ENCODE peak calls at places on chromosome 4, in four cellular contexts. R, O, Y and F are unnamed samples.

GRCh38 chr4:158193171-158193749 is 17.0 kb upstream of the TMEM144 start:
- DNase-seq in O (peak), R (peak), Y (peak), F (no peak)

GRCh38 chr4:26126135-26126718 is 194.6 kb upstream of the RBPJ start:
- DNase-seq in O (no peak), Y (no peak), R (no peak), F (no peak)

GRCh38 chr4:147582386-147583077 is 34.7 kb upstream of the TMEM184C start:
- DNase-seq in Y (peak), O (no peak), R (no peak), F (no peak)

GRCh38 chr4:55069248-55069647 is 56.1 kb downstream of the KDR start:
- DNase-seq in Y (no peak), R (no peak), O (no peak), F (no peak)

GRCh38 chr4:103948244-103949018 is 228.6 kb upstream of the TACR3 start:
- DNase-seq in Y (no peak), O (no peak), R (no peak), F (no peak)

GRCh38 chr4:61201562-61202099 is 1.5 kb downstream of the ADGRL3 start:
- DNase-seq in Y (no peak), R (no peak), O (no peak), F (no peak)

GRCh38 chr4:38759077-38759789 is 23.6 kb downstream of the TLR10 start:
- DNase-seq in Y (peak), R (peak), O (peak), F (no peak)

GRCh38 chr4:158146736-158147135 is 26.1 kb downstream of the GASK1B start:
- DNase-seq in R (no peak), O (no peak), Y (no peak), F (no peak)

GRCh38 chr4:6901669-6902317 is 7.8 kb upstream of the TBC1D14 start:
- DNase-seq in O (no peak), R (no peak), Y (no peak), F (no peak)

GRCh38 chr4:71130827-71131603 is 137.6 kb downstream of the DCK start:
- DNase-seq in O (no peak), R (no peak), Y (peak), F (no peak)

GRCh38 chr4:109434007-109434792 is 585 bp downstream of the SEC24B start:
- DNase-seq in Y (peak), R (peak), O (no peak), F (no peak)

GRCh38 chr4:3261411-3262207 is 12.7 kb downstream of the MSANTD1 start:
- DNase-seq in R (no peak), Y (no peak), O (no peak), F (no peak)